ENCODE peak calls at places on chromosome 9, in nine cellular contexts. One of them, this sample, is unnamed.

GRCh38 chr9:82764270-82764669 is 298.7 kb downstream of the RASEF start:
- DNase-seq in cardiac muscle cell: no peak
- DNase-seq in GM23338: no peak
- DNase-seq in K562: no peak
- DNase-seq in endodermal cell: no peak
- DNase-seq in tibial nerve: no peak
- DNase-seq in IMR-90: no peak
- DNase-seq in ovary: no peak
- DNase-seq in right lobe of liver: no peak
- DNase-seq in this sample: no peak

GRCh38 chr9:107739601-107740082 is 250.1 kb upstream of the KLF4 start:
- DNase-seq in cardiac muscle cell: no peak
- DNase-seq in GM23338: no peak
- DNase-seq in K562: no peak
- DNase-seq in endodermal cell: no peak
- DNase-seq in tibial nerve: no peak
- DNase-seq in IMR-90: peak; percentile 15
- DNase-seq in ovary: peak; percentile 87
- DNase-seq in right lobe of liver: no peak
- DNase-seq in this sample: no peak

GRCh38 chr9:94779693-94780290 is 53.3 kb downstream of the AOPEP start:
- DNase-seq in cardiac muscle cell: no peak
- DNase-seq in GM23338: no peak
- DNase-seq in K562: no peak
- DNase-seq in endodermal cell: no peak
- DNase-seq in tibial nerve: no peak
- DNase-seq in IMR-90: no peak
- DNase-seq in ovary: no peak
- DNase-seq in right lobe of liver: no peak
- DNase-seq in this sample: no peak

GRCh38 chr9:112174965-112175795 is at the start of gene SUSD1:
- DNase-seq in cardiac muscle cell: peak; percentile 67
- DNase-seq in GM23338: peak; percentile 72
- DNase-seq in K562: peak; percentile 91
- DNase-seq in endodermal cell: peak; percentile 77
- DNase-seq in tibial nerve: no peak
- DNase-seq in IMR-90: no peak
- DNase-seq in ovary: no peak
- DNase-seq in right lobe of liver: peak; percentile 51
- DNase-seq in this sample: peak; percentile 55

GRCh38 chr9:2802494-2802921 is 41.4 kb downstream of the PUM3 start:
- DNase-seq in cardiac muscle cell: no peak
- DNase-seq in GM23338: no peak
- DNase-seq in K562: no peak
- DNase-seq in endodermal cell: no peak
- DNase-seq in tibial nerve: no peak
- DNase-seq in IMR-90: peak; percentile 82
- DNase-seq in ovary: no peak
- DNase-seq in right lobe of liver: no peak
- DNase-seq in this sample: no peak

GRCh38 chr9:90141723-90142122 is 500.9 kb downstream of the DIRAS2 start:
- DNase-seq in cardiac muscle cell: peak; percentile 53
- DNase-seq in GM23338: peak; percentile 74
- DNase-seq in K562: no peak
- DNase-seq in endodermal cell: no peak
- DNase-seq in tibial nerve: no peak
- DNase-seq in IMR-90: peak; percentile 29
- DNase-seq in ovary: no peak
- DNase-seq in right lobe of liver: no peak
- DNase-seq in this sample: peak; percentile 23

GRCh38 chr9:111978616-111979015 is 82.0 kb downstream of the UGCG start:
- DNase-seq in cardiac muscle cell: no peak
- DNase-seq in GM23338: no peak
- DNase-seq in K562: no peak
- DNase-seq in endodermal cell: no peak
- DNase-seq in tibial nerve: no peak
- DNase-seq in IMR-90: no peak
- DNase-seq in ovary: no peak
- DNase-seq in right lobe of liver: no peak
- DNase-seq in this sample: no peak

GRCh38 chr9:16535555-16535954 is 334.9 kb downstream of the BNC2 start:
- DNase-seq in cardiac muscle cell: no peak
- DNase-seq in GM23338: no peak
- DNase-seq in K562: no peak
- DNase-seq in endodermal cell: no peak
- DNase-seq in tibial nerve: no peak
- DNase-seq in IMR-90: no peak
- DNase-seq in ovary: no peak
- DNase-seq in right lobe of liver: no peak
- DNase-seq in this sample: no peak

GRCh38 chr9:125550216-125550614 is 156.8 kb downstream of the MAPKAP1 start:
- DNase-seq in cardiac muscle cell: no peak
- DNase-seq in GM23338: no peak
- DNase-seq in K562: no peak
- DNase-seq in endodermal cell: no peak
- DNase-seq in tibial nerve: no peak
- DNase-seq in IMR-90: peak; percentile 17
- DNase-seq in ovary: no peak
- DNase-seq in right lobe of liver: no peak
- DNase-seq in this sample: no peak

DNA sequence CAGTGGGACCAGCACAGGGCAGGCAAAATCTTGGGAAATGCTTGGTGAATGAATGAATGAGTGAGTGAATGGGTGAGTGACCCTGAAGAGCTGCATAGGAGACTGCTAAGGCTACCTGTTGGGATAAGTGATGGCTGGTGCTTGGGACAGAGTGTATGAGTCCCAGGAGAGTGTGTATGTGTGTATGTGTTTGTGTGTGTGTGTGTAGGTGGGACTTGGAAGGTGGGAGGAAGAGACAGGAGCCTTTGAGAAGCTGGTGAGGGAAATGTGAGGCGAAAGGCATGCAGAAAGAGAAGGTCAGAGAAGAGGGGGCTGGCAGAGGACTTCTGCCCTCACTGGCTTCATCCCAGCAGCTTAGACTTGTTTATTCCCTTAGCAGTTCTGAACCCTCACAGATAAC is 33.3 kb upstream of the FOXE1 start:
- DNase-seq in cardiac muscle cell: no peak
- DNase-seq in GM23338: no peak
- DNase-seq in K562: no peak
- DNase-seq in endodermal cell: no peak
- DNase-seq in tibial nerve: no peak
- DNase-seq in IMR-90: no peak
- DNase-seq in ovary: no peak
- DNase-seq in right lobe of liver: no peak
- DNase-seq in this sample: no peak
- H3K4me1 ChIP-seq in cardiac muscle cell: no peaks in the 10 kb centered on the region
- H3K4me1 ChIP-seq in GM23338: no peaks in the 10 kb centered on the region
- H3K4me1 ChIP-seq in K562: no peaks in the 10 kb centered on the region
- H3K4me1 ChIP-seq in endodermal cell: no peaks in the 10 kb centered on the region
- H3K4me1 ChIP-seq in tibial nerve: no peaks in the 10 kb centered on the region
- H3K4me1 ChIP-seq in IMR-90: no peaks in the 10 kb centered on the region
- H3K4me1 ChIP-seq in ovary: no peaks in the 10 kb centered on the region
- H3K4me1 ChIP-seq in right lobe of liver: no peaks in the 10 kb centered on the region
- H3K4me1 ChIP-seq in this sample: no peaks in the 10 kb centered on the region

GRCh38 chr9:967851-968641 is 8.4 kb upstream of the DMRT3 start:
- DNase-seq in cardiac muscle cell: peak; percentile 54
- DNase-seq in GM23338: peak; percentile 75
- DNase-seq in K562: no peak
- DNase-seq in endodermal cell: peak; percentile 86
- DNase-seq in tibial nerve: no peak
- DNase-seq in IMR-90: peak; percentile 13
- DNase-seq in ovary: no peak
- DNase-seq in right lobe of liver: no peak
- DNase-seq in this sample: no peak
- H3K4me1 ChIP-seq in cardiac muscle cell: peaks cover 8% of the 10 kb centered on the region
- H3K4me1 ChIP-seq in GM23338: peaks cover 16% of the 10 kb centered on the region
- H3K4me1 ChIP-seq in K562: no peaks in the 10 kb centered on the region
- H3K4me1 ChIP-seq in endodermal cell: peaks cover 9% of the 10 kb centered on the region
- H3K4me1 ChIP-seq in tibial nerve: peaks cover 18% of the 10 kb centered on the region
- H3K4me1 ChIP-seq in IMR-90: no peaks in the 10 kb centered on the region
- H3K4me1 ChIP-seq in ovary: peaks cover 7% of the 10 kb centered on the region
- H3K4me1 ChIP-seq in right lobe of liver: no peaks in the 10 kb centered on the region
- H3K4me1 ChIP-seq in this sample: peaks cover 13% of the 10 kb centered on the region

GRCh38 chr9:134383148-134383547 is 56.9 kb downstream of the RXRA start:
- DNase-seq in cardiac muscle cell: no peak
- DNase-seq in GM23338: no peak
- DNase-seq in K562: no peak
- DNase-seq in endodermal cell: no peak
- DNase-seq in tibial nerve: no peak
- DNase-seq in IMR-90: no peak
- DNase-seq in ovary: no peak
- DNase-seq in right lobe of liver: no peak
- DNase-seq in this sample: no peak
- H3K4me1 ChIP-seq in cardiac muscle cell: peaks cover 4% of the 10 kb centered on the region
- H3K4me1 ChIP-seq in GM23338: no peaks in the 10 kb centered on the region
- H3K4me1 ChIP-seq in K562: no peaks in the 10 kb centered on the region
- H3K4me1 ChIP-seq in endodermal cell: no peaks in the 10 kb centered on the region
- H3K4me1 ChIP-seq in tibial nerve: peaks cover 98% of the 10 kb centered on the region
- H3K4me1 ChIP-seq in IMR-90: peaks cover 31% of the 10 kb centered on the region
- H3K4me1 ChIP-seq in ovary: peaks cover 55% of the 10 kb centered on the region
- H3K4me1 ChIP-seq in right lobe of liver: peaks cover 19% of the 10 kb centered on the region
- H3K4me1 ChIP-seq in this sample: peaks cover 23% of the 10 kb centered on the region

GRCh38 chr9:78026416-78026815 is 5.2 kb downstream of the GNAQ start:
- DNase-seq in cardiac muscle cell: no peak
- DNase-seq in GM23338: no peak
- DNase-seq in K562: peak; percentile 12
- DNase-seq in endodermal cell: no peak
- DNase-seq in tibial nerve: no peak
- DNase-seq in IMR-90: no peak
- DNase-seq in ovary: no peak
- DNase-seq in right lobe of liver: no peak
- DNase-seq in this sample: no peak

GRCh38 chr9:78025186-78025585 is 6.4 kb downstream of the GNAQ start:
- DNase-seq in cardiac muscle cell: no peak
- DNase-seq in GM23338: no peak
- DNase-seq in K562: no peak
- DNase-seq in endodermal cell: no peak
- DNase-seq in tibial nerve: no peak
- DNase-seq in IMR-90: no peak
- DNase-seq in ovary: no peak
- DNase-seq in right lobe of liver: no peak
- DNase-seq in this sample: no peak

GRCh38 chr9:78028926-78029325 is 2.7 kb downstream of the GNAQ start:
- DNase-seq in cardiac muscle cell: no peak
- DNase-seq in GM23338: no peak
- DNase-seq in K562: no peak
- DNase-seq in endodermal cell: no peak
- DNase-seq in tibial nerve: no peak
- DNase-seq in IMR-90: no peak
- DNase-seq in ovary: no peak
- DNase-seq in right lobe of liver: no peak
- DNase-seq in this sample: no peak

GRCh38 chr9:78029601-78030552 is 1.7 kb downstream of the GNAQ start:
- DNase-seq in cardiac muscle cell: peak; percentile 42
- DNase-seq in GM23338: peak; percentile 40
- DNase-seq in K562: peak; percentile 37
- DNase-seq in endodermal cell: no peak
- DNase-seq in tibial nerve: no peak
- DNase-seq in IMR-90: peak; percentile 48
- DNase-seq in ovary: no peak
- DNase-seq in right lobe of liver: no peak
- DNase-seq in this sample: no peak

GRCh38 chr9:78026947-78027346 is 4.7 kb downstream of the GNAQ start:
- DNase-seq in cardiac muscle cell: no peak
- DNase-seq in GM23338: no peak
- DNase-seq in K562: no peak
- DNase-seq in endodermal cell: no peak
- DNase-seq in tibial nerve: no peak
- DNase-seq in IMR-90: peak; percentile 63
- DNase-seq in ovary: no peak
- DNase-seq in right lobe of liver: no peak
- DNase-seq in this sample: no peak
- H3K4me1 ChIP-seq in cardiac muscle cell: peaks cover 25% of the 10 kb centered on the region
- H3K4me1 ChIP-seq in GM23338: peaks cover 69% of the 10 kb centered on the region
- H3K4me1 ChIP-seq in K562: peaks cover 19% of the 10 kb centered on the region
- H3K4me1 ChIP-seq in endodermal cell: peaks cover 4% of the 10 kb centered on the region
- H3K4me1 ChIP-seq in tibial nerve: peaks cover 30% of the 10 kb centered on the region
- H3K4me1 ChIP-seq in IMR-90: peaks cover 8% of the 10 kb centered on the region
- H3K4me1 ChIP-seq in ovary: peaks cover 6% of the 10 kb centered on the region
- H3K4me1 ChIP-seq in right lobe of liver: no peaks in the 10 kb centered on the region
- H3K4me1 ChIP-seq in this sample: peaks cover 55% of the 10 kb centered on the region

GRCh38 chr9:8958358-8958757 is 1158.8 kb upstream of the DMAC1 start:
- DNase-seq in cardiac muscle cell: no peak
- DNase-seq in GM23338: no peak
- DNase-seq in K562: no peak
- DNase-seq in endodermal cell: no peak
- DNase-seq in tibial nerve: no peak
- DNase-seq in IMR-90: no peak
- DNase-seq in ovary: no peak
- DNase-seq in right lobe of liver: no peak
- DNase-seq in this sample: no peak
- H3K4me1 ChIP-seq in cardiac muscle cell: peaks cover 3% of the 10 kb centered on the region
- H3K4me1 ChIP-seq in GM23338: peaks cover 17% of the 10 kb centered on the region
- H3K4me1 ChIP-seq in K562: no peaks in the 10 kb centered on the region
- H3K4me1 ChIP-seq in endodermal cell: peaks cover 13% of the 10 kb centered on the region
- H3K4me1 ChIP-seq in tibial nerve: no peaks in the 10 kb centered on the region
- H3K4me1 ChIP-seq in IMR-90: no peaks in the 10 kb centered on the region
- H3K4me1 ChIP-seq in ovary: peaks cover 4% of the 10 kb centered on the region
- H3K4me1 ChIP-seq in right lobe of liver: no peaks in the 10 kb centered on the region
- H3K4me1 ChIP-seq in this sample: no peaks in the 10 kb centered on the region

GRCh38 chr9:121308765-121309164 is 40.8 kb downstream of the GSN start:
- DNase-seq in cardiac muscle cell: no peak
- DNase-seq in GM23338: no peak
- DNase-seq in K562: no peak
- DNase-seq in endodermal cell: no peak
- DNase-seq in tibial nerve: no peak
- DNase-seq in IMR-90: no peak
- DNase-seq in ovary: no peak
- DNase-seq in right lobe of liver: peak; percentile 13
- DNase-seq in this sample: no peak
- H3K4me1 ChIP-seq in cardiac muscle cell: no peaks in the 10 kb centered on the region
- H3K4me1 ChIP-seq in GM23338: peaks cover 6% of the 10 kb centered on the region
- H3K4me1 ChIP-seq in K562: no peaks in the 10 kb centered on the region
- H3K4me1 ChIP-seq in endodermal cell: no peaks in the 10 kb centered on the region
- H3K4me1 ChIP-seq in tibial nerve: peaks cover 16% of the 10 kb centered on the region
- H3K4me1 ChIP-seq in IMR-90: no peaks in the 10 kb centered on the region
- H3K4me1 ChIP-seq in ovary: no peaks in the 10 kb centered on the region
- H3K4me1 ChIP-seq in right lobe of liver: no peaks in the 10 kb centered on the region
- H3K4me1 ChIP-seq in this sample: no peaks in the 10 kb centered on the region

GRCh38 chr9:35537898-35538297 is 48.0 kb downstream of the RUSC2 start:
- DNase-seq in cardiac muscle cell: peak; percentile 30
- DNase-seq in GM23338: no peak
- DNase-seq in K562: no peak
- DNase-seq in endodermal cell: peak; percentile 49
- DNase-seq in tibial nerve: no peak
- DNase-seq in IMR-90: no peak
- DNase-seq in ovary: no peak
- DNase-seq in right lobe of liver: no peak
- DNase-seq in this sample: no peak
- H3K4me1 ChIP-seq in cardiac muscle cell: peaks cover 13% of the 10 kb centered on the region
- H3K4me1 ChIP-seq in GM23338: peaks cover 26% of the 10 kb centered on the region
- H3K4me1 ChIP-seq in K562: no peaks in the 10 kb centered on the region
- H3K4me1 ChIP-seq in endodermal cell: no peaks in the 10 kb centered on the region
- H3K4me1 ChIP-seq in tibial nerve: peaks cover 39% of the 10 kb centered on the region
- H3K4me1 ChIP-seq in IMR-90: peaks cover 27% of the 10 kb centered on the region
- H3K4me1 ChIP-seq in ovary: peaks cover 19% of the 10 kb centered on the region
- H3K4me1 ChIP-seq in right lobe of liver: no peaks in the 10 kb centered on the region
- H3K4me1 ChIP-seq in this sample: no peaks in the 10 kb centered on the region

DNA sequence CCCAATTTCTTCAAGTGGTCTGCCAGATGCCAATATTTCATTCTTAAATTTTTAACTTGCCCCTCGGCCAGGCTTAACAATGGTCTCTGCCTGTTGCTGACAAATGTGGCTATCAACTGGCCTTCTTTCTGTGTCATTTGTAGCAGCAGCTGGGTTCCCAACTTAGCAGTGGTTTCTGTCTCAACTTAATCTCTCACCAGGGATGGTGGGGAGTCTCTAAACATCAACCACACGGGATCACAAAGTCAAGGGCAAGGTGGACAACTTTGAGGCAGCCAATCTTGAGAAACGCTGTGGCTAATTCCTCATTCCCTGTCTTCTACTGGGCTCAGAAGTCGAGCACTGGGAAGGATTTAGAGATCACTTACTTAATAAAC is 81.1 kb downstream of the RAPGEF1 start:
- DNase-seq in cardiac muscle cell: no peak
- DNase-seq in GM23338: no peak
- DNase-seq in K562: no peak
- DNase-seq in endodermal cell: no peak
- DNase-seq in tibial nerve: no peak
- DNase-seq in IMR-90: no peak
- DNase-seq in ovary: no peak
- DNase-seq in right lobe of liver: no peak
- DNase-seq in this sample: no peak
- H3K4me1 ChIP-seq in cardiac muscle cell: peaks cover 36% of the 10 kb centered on the region
- H3K4me1 ChIP-seq in GM23338: peaks cover 44% of the 10 kb centered on the region
- H3K4me1 ChIP-seq in K562: peaks cover 9% of the 10 kb centered on the region
- H3K4me1 ChIP-seq in endodermal cell: peaks cover 3% of the 10 kb centered on the region
- H3K4me1 ChIP-seq in tibial nerve: peaks cover 20% of the 10 kb centered on the region
- H3K4me1 ChIP-seq in IMR-90: peaks cover 33% of the 10 kb centered on the region
- H3K4me1 ChIP-seq in ovary: peaks cover 19% of the 10 kb centered on the region
- H3K4me1 ChIP-seq in right lobe of liver: no peaks in the 10 kb centered on the region
- H3K4me1 ChIP-seq in this sample: peaks cover 92% of the 10 kb centered on the region